ENCODE peak calls at places on chromosomes 4 and X, in eight cellular contexts. M is AG09309, U is germinal center, Q is HEK293T, D is astrocyte of the cerebellum, K is NCI-H345, H is fibroblast of mammary gland, C is heart left ventricle. I is an unnamed sample.

GRCh38 chr4:111210576-111210975 is 587.7 kb upstream of the PITX2 start:
- DNase-seq in M (no peak), U (no peak), Q (no peak), D (no peak), K (no peak), H (no peak), C (no peak), I (no peak)

GRCh38 chrX:119236599-119237525 is 777 bp downstream of the PGRMC1 start:
- DNase-seq in M (no peak), U (peak), Q (peak), D (no peak), K (peak), H (peak), C (no peak), I (peak)

GRCh38 chrX:140480765-140481164 is 24.1 kb downstream of the SOX3 start:
- DNase-seq in M (no peak), U (no peak), Q (no peak), D (peak), K (no peak), H (no peak), C (no peak), I (no peak)

GRCh38 chr4:176013466-176014247 is 52.0 kb upstream of the WDR17 start:
- DNase-seq in M (no peak), U (peak), Q (no peak), D (no peak), K (no peak), H (no peak), C (no peak), I (no peak)

GRCh38 chr4:86034616-86035015 is 325.2 kb downstream of the MAPK10 start:
- DNase-seq in M (no peak), U (no peak), Q (no peak), D (no peak), K (no peak), H (no peak), C (no peak), I (no peak)

GRCh38 chr4:100340534-100341364 is 150.5 kb upstream of the DDIT4L start:
- DNase-seq in M (peak), U (no peak), Q (no peak), D (no peak), K (no peak), H (peak), C (no peak), I (no peak)

GRCh38 chr4:122700178-122700725 is 32.3 kb upstream of the BBS12 start:
- DNase-seq in M (no peak), U (no peak), Q (no peak), D (no peak), K (peak), H (peak), C (peak), I (no peak)

GRCh38 chrX:24341795-24342194 is 18.6 kb upstream of the SUPT20HL1 start:
- DNase-seq in M (peak), U (no peak), Q (no peak), D (peak), K (no peak), H (peak), C (no peak), I (peak)

GRCh38 chrX:21153033-21153432 is 221.2 kb upstream of the CNKSR2 start:
- DNase-seq in M (no peak), U (no peak), Q (no peak), D (no peak), K (no peak), H (no peak), C (no peak), I (no peak)

GRCh38 chr4:138401330-138401729 is 159.2 kb upstream of the SLC7A11 start:
- DNase-seq in M (no peak), U (no peak), Q (no peak), D (no peak), K (no peak), H (peak), C (peak), I (no peak)

GRCh38 chrX:11953615-11954014 is 184.7 kb upstream of the FRMPD4 start:
- DNase-seq in M (peak), U (no peak), Q (no peak), D (peak), K (no peak), H (peak), C (no peak), I (peak)

I was measured in stromal cell of bone marrow.